ENCODE peak calls at places on chromosomes 13 and 19, in seven cellular contexts. C is IMR-90, X is Peyer's patch, K is right atrium auricular region, W is dorsolateral prefrontal cortex, S is fibroblast of lung, M is cardiac fibroblast. Z is an unnamed sample.

GRCh38 chr13:105370011-105370645 is 1165.3 kb downstream of the EFNB2 start:
- DNase-seq in C (no peak), X (no peak), K (no peak), W (no peak), S (peak; percentile 30), M (peak; percentile 9), Z (peak; percentile 10)

GRCh38 chr13:94641432-94641941 is 39.8 kb downstream of the GPR180 start:
- DNase-seq in C (peak; percentile 86), X (no peak), K (no peak), W (no peak), S (peak; percentile 76), M (peak; percentile 88), Z (peak; percentile 95)

GRCh38 chr13:78826312-78826711 is 167.4 kb upstream of the OBI1 start:
- DNase-seq in C (no peak), X (no peak), K (no peak), W (no peak), S (no peak), M (no peak), Z (no peak)

GRCh38 chr19:14138576-14139265 is 2.3 kb upstream of the ASF1B start:
- DNase-seq in C (peak; percentile 78), X (no peak), K (no peak), W (no peak), S (peak; percentile 61), M (peak; percentile 57), Z (peak; percentile 47)

GRCh38 chr19:7729831-7730285 is 2.1 kb downstream of the CLEC4G start:
- DNase-seq in C (no peak), X (no peak), K (no peak), W (no peak), S (no peak), M (no peak), Z (no peak)

GRCh38 chr13:75485286-75486062 is 3.5 kb upstream of the TBC1D4 start:
- DNase-seq in C (peak; percentile 61), X (no peak), K (no peak), W (no peak), S (peak; percentile 93), M (peak; percentile 67), Z (peak; percentile 59)

GRCh38 chr19:50817941-50818858 is 5.4 kb downstream of the KLK1 start:
- DNase-seq in C (no peak), X (peak; percentile 86), K (no peak), W (no peak), S (no peak), M (no peak), Z (peak; percentile 10)

GRCh38 chr19:46772170-46773017 is 16.0 kb downstream of the SLC1A5 start:
- DNase-seq in C (no peak), X (no peak), K (no peak), W (no peak), S (no peak), M (no peak), Z (no peak)

GRCh38 chr13:24290280-24290932 is 19.0 kb upstream of the C1QTNF9 start:
- DNase-seq in C (no peak), X (no peak), K (no peak), W (no peak), S (no peak), M (no peak), Z (no peak)

GRCh38 chr19:21317821-21318220 is 11.4 kb downstream of the ZNF708 start:
- DNase-seq in C (no peak), X (no peak), K (no peak), W (no peak), S (no peak), M (no peak), Z (no peak)

GRCh38 chr19:17379221-17379631 is 2.1 kb upstream of the PLVAP start:
- DNase-seq in C (no peak), X (no peak), K (no peak), W (no peak), S (no peak), M (no peak), Z (no peak)

GRCh38 chr13:29918845-29919244 is 68.4 kb upstream of the UBL3 start:
- DNase-seq in C (peak; percentile 92), X (no peak), K (no peak), W (no peak), S (peak; percentile 95), M (peak; percentile 88), Z (peak; percentile 75)

GRCh38 chr13:44249439-44249838 is 124.2 kb upstream of the SERP2 start:
- DNase-seq in C (peak; percentile 77), X (no peak), K (no peak), W (no peak), S (peak; percentile 83), M (peak; percentile 68), Z (peak; percentile 77)

GRCh38 chr19:30406220-30406944 is 34.2 kb downstream of the ZNF536 start:
- DNase-seq in C (no peak), X (no peak), K (no peak), W (peak; percentile 69), S (no peak), M (no peak), Z (no peak)

GRCh38 chr13:27657724-27658123 is 36.0 kb downstream of the POLR1D start:
- DNase-seq in C (no peak), X (no peak), K (no peak), W (no peak), S (no peak), M (no peak), Z (no peak)

GRCh38 chr13:43572601-43573360 is 214.0 kb downstream of the ENOX1 start:
- DNase-seq in C (peak; percentile 25), X (no peak), K (no peak), W (no peak), S (peak; percentile 56), M (peak; percentile 42), Z (peak; percentile 17)

GRCh38 chr13:27691207-27691606 is 69.5 kb downstream of the POLR1D start:
- DNase-seq in C (no peak), X (no peak), K (no peak), W (no peak), S (no peak), M (no peak), Z (no peak)

GRCh38 chr13:102548811-102549210 is 48.0 kb upstream of the TPP2 start:
- DNase-seq in C (no peak), X (no peak), K (no peak), W (no peak), S (no peak), M (peak; percentile 15), Z (no peak)

GRCh38 chr19:38059897-38060296 is 152.9 kb downstream of the SIPA1L3 start:
- DNase-seq in C (no peak), X (peak; percentile 49), K (no peak), W (no peak), S (no peak), M (peak; percentile 83), Z (peak; percentile 65)

GRCh38 chr19:1094978-1095701 is at the start of gene POLR2E:
- DNase-seq in C (peak; percentile 98), X (peak; percentile 97), K (peak; percentile 99), W (peak; percentile 99), S (peak; percentile 96), M (peak; percentile 99), Z (peak; percentile 99)

GRCh38 chr13:21395953-21396352 is 63.1 kb downstream of the ZDHHC20 start:
- DNase-seq in C (no peak), X (no peak), K (no peak), W (no peak), S (no peak), M (no peak), Z (no peak)

GRCh38 chr13:86729206-86729605 is 930.0 kb upstream of the SLITRK6 start:
- DNase-seq in C (no peak), X (no peak), K (no peak), W (no peak), S (no peak), M (no peak), Z (no peak)

GRCh38 chr19:47824396-47824795 is 2.7 kb downstream of the CRX start:
- DNase-seq in C (no peak), X (no peak), K (no peak), W (no peak), S (no peak), M (no peak), Z (no peak)
- TF ChIP-seq CTCF in C (no peak), X (no peak), K (no peak), W (no peak), S (no peak), M (no peak), Z (no peak)

GRCh38 chr13:111168116-111168515 is 53.0 kb downstream of the ARHGEF7 start:
- DNase-seq in C (no peak), X (no peak), K (no peak), W (no peak), S (no peak), M (no peak), Z (no peak)
- H3K4me3 ChIP-seq in C (no peak overlapping the region), X (no peak overlapping the region), K (no peak overlapping the region), W (no peak overlapping the region), S (no peak overlapping the region), M (no peak overlapping the region), Z (no peak overlapping the region)

GRCh38 chr19:6126335-6126974 is 9.0 kb upstream of the ACSBG2 start:
- DNase-seq in C (peak; percentile 71), X (no peak), K (no peak), W (no peak), S (peak; percentile 63), M (peak; percentile 81), Z (peak; percentile 83)
- TF ChIP-seq CTCF in C (peak; percentile 55), X (no peak), K (no peak), W (no peak), S (peak; percentile 28), M (peak; percentile 35), Z (peak; percentile 47)

DNA sequence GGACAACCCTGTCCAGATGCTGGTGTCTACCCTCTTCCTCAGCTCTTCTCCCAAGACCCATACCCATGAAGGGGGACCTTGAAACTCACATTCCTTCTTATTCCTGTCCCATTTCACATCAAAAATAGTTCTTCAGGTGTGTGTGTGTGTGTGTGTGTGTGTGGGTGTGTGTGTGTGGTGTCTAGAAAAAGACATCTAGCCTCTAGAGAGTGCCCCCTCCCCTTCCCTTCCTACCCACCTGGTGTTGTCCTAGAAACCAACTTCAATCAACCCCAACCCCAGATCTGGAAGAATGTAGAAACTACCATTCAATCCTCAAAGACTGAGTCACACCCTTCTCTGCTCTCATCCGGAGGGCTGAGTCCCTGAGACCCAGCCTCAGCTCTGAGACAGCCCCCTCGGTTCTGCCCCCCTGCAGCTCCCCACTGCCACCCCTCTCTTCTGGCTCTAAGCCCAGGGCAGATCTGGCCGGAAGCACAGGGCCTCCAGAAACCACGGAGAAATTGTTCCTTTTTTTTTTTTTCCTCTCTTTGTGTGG is 3.5 kb downstream of the KCNN4 start:
- DNase-seq in C (peak; percentile 36), X (no peak), K (no peak), W (no peak), S (peak; percentile 82), M (peak; percentile 35), Z (no peak)
- H3K4me3 ChIP-seq in C (no peak overlapping the region), X (no peak overlapping the region), K (no peak overlapping the region), W (no peak overlapping the region), S (no peak overlapping the region), M (no peak overlapping the region), Z (no peak overlapping the region)

DNA sequence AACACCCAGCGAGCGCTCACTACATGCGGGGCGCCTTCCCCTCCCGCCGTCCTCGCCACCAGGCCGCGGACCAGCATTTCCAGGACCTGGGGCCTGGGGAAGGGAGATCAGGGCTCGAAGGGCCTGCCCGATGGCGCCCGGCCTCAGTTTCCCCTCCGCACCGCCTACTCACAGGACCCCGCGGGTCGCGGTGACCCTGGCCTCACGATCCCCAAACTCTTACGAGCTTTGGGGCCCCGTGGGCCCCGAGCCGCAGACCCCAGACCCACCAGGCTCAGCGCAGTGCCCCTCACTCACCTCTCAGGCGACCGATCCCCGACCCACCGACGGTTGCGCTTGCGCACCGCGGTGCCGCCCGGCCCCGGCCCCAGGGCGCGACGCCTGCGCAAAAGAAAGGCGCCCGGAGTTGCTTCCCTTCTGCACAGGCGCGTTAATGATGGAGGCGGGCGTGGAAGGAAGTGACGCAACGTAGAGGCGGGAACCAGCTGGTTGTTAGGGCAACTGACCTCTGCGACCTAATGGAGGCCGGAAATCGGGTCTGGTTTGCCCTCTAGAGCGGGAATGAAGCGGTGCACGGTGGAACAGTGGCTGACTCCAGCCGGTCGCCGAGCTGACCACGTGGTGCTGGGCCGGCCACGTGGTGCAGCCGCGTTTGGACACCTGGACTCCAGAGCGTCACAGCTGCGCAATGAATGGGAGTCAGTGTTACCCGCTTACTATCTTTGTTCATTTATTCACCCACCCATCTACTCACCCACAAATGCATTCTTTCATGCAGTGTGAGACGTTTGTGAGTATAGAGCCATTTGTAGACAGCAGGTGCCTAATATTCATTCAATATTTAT is at the start of gene SGTA:
- DNase-seq in C (peak; percentile 99), X (peak; percentile 97), K (peak; percentile 99), W (peak; percentile 99), S (peak; percentile 99), M (peak; percentile 100), Z (peak; percentile 99)
- TF ChIP-seq CTCF in C (peak; percentile 66), X (peak; percentile 31), K (no peak), W (peak; percentile 49), S (peak; percentile 36), M (peak; percentile 53), Z (peak; percentile 39)